ENCODE peak calls at places on chromosomes 4 and X, in five cellular contexts. W, Z, G, M and U are unnamed samples.
A peak's percentile ranks its signal among the peaks of the same experiment; 100 is the strongest.

GRCh38 chr4:73446336-73446938 is 10.4 kb downstream of the AFP start:
- DNase-seq in W (no peak), Z (peak; percentile 77), G (no peak), M (no peak), U (no peak)

GRCh38 chr4:98501383-98501782 is 157.0 kb downstream of the TSPAN5 start:
- DNase-seq in W (no peak), Z (no peak), G (no peak), M (no peak), U (no peak)

GRCh38 chrX:15173411-15173810 is 96.5 kb downstream of the ASB9 start:
- DNase-seq in W (no peak), Z (no peak), G (no peak), M (no peak), U (no peak)

GRCh38 chrX:72029473-72030411 is 102.0 kb downstream of the RTL5 start:
- DNase-seq in W (peak; percentile 23), Z (peak; percentile 83), G (peak; percentile 56), M (peak; percentile 28), U (no peak)

GRCh38 chrX:85203461-85203970 is 40.1 kb downstream of the SATL1 start:
- DNase-seq in W (no peak), Z (no peak), G (no peak), M (no peak), U (peak; percentile 36)

GRCh38 chr4:54703182-54703581 is 45.4 kb downstream of the KIT start:
- DNase-seq in W (no peak), Z (no peak), G (no peak), M (no peak), U (no peak)

GRCh38 chr4:158094413-158095110 is 78.3 kb downstream of the GASK1B start:
- DNase-seq in W (no peak), Z (peak; percentile 38), G (peak; percentile 3), M (no peak), U (no peak)

GRCh38 chr4:126794363-126794762 is 838.4 kb upstream of the INTU start:
- DNase-seq in W (no peak), Z (peak; percentile 28), G (no peak), M (no peak), U (no peak)

GRCh38 chrX:153501530-153501929 is 6.8 kb downstream of the BGN start:
- DNase-seq in W (no peak), Z (no peak), G (no peak), M (no peak), U (no peak)

GRCh38 chr4:153537493-153537960 is 71.4 kb downstream of the TMEM131L start:
- DNase-seq in W (no peak), Z (no peak), G (no peak), M (no peak), U (no peak)
- H3K27ac ChIP-seq in W (no peak overlapping the region), Z (no peak overlapping the region), G (no peak overlapping the region), M (no peak overlapping the region), U (no peak overlapping the region)

DNA sequence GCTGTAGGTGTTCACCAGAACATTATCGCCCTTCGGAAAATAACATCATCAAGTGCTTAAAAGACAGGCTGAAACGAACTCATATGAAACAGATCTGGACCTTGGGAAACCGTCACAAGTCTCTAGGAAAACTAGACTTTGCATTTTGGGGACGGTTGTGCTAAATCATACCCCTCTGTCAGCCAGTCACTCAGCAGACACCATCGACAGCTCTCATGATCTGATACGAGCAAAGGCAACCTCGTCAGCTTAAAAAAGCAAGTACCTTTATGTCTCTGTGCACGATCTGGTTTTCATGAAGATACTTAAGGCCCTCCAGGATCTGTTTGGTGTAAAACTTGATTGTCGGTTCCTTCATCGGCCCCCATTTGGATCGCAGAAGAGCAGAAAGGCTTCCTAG is 48.4 kb downstream of the PDHA1 start:
- DNase-seq in W (no peak), Z (no peak), G (no peak), M (no peak), U (no peak)
- H3K27ac ChIP-seq in W (no peak overlapping the region), Z (no peak overlapping the region), G (no peak overlapping the region), M (no peak overlapping the region), U (no peak overlapping the region)

DNA sequence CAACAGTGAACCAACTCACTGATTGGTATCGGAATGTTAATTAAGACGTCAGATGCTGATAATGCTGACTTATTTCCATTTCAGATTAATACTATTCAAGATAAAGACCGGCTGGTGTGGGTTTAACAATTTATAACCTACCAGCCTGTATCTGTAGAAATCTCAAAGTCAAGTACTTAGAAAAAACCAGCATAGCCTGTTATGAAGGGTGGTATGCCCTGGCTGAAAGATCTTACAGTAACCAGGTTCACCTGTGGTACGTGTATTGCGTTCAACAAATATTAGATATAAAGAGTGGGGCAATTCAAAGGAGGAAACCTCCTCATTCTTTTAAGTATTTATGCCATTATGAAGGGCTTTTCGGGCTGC is 240.9 kb upstream of the ANXA3 start:
- DNase-seq in W (no peak), Z (no peak), G (no peak), M (no peak), U (no peak)
- H3K27ac ChIP-seq in W (no peak overlapping the region), Z (no peak overlapping the region), G (no peak overlapping the region), M (no peak overlapping the region), U (no peak overlapping the region)

DNA sequence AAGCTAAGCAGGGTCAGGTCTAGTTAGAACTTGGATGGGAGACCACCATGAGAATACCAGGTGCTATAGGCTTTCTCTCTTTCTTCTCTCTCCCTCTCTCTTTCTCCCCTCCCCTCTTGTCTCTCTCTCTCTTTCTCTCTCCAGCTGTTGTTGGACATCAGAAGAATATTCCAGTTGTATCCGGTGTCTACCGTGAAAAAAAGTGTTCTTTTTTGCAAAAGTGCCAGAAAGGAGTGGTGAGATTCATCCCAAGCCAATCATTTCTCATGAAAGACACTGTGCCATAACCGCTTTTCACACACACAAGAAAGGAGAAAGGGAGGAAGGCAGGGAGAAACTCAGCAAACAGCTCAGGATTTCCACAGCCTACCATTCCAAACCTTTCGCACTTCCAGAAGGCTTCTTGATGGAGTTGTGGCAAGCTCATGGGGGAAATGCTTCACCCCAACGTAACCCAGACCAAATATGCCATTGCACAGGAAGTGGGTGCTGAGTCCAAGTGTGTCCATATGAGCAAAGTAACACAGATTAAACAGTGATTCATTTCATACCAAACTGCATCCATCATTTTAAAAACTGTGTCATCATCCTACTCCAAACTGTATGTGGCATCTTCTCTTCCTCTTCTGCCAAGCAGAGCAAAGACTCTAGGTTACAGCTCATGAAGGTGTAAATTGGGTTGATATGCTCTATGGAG is 224.0 kb downstream of the APBB2 start:
- DNase-seq in W (no peak), Z (peak; percentile 93), G (peak; percentile 84), M (no peak), U (no peak)
- H3K27ac ChIP-seq in W (no peak overlapping the region), Z (peak overlapping the region; percentile 92), G (peak overlapping the region; percentile 79), M (no peak overlapping the region), U (peak overlapping the region; percentile 39)